ENCODE peak calls at places on chromosome 17, in seven cellular contexts. C is lower lobe of right lung, U is HCT116, T is astrocyte, S is tibial nerve, R is psoas muscle, E is prostate gland. Y is an unnamed sample.

GRCh38 chr17:51263001-51263400 is 2.7 kb downstream of the UTP18 start:
- DNase-seq in T (no peak), E (no peak), R (no peak), U (no peak), C (no peak), S (no peak), Y (no peak)

GRCh38 chr17:57915980-57916757 is 39.0 kb downstream of the CUEDC1 start:
- DNase-seq in S (no peak), U (no peak), T (no peak), R (no peak), C (no peak), E (no peak), Y (no peak)

GRCh38 chr17:31425646-31426045 is 34.2 kb downstream of the RAB11FIP4 start:
- DNase-seq in U (no peak), E (no peak), R (no peak), S (no peak), C (no peak), T (no peak), Y (no peak)

GRCh38 chr17:44132275-44132821 is 8.9 kb upstream of the HDAC5 start:
- DNase-seq in E (no peak), R (no peak), U (no peak), S (no peak), T (no peak), C (no peak), Y (no peak)

GRCh38 chr17:38922538-38923291 is 2.7 kb upstream of the LASP1NB start:
- DNase-seq in T (peak; percentile 47), R (peak; percentile 56), E (peak; percentile 58), S (peak; percentile 69), C (no peak), U (no peak), Y (peak; percentile 78)

GRCh38 chr17:78044280-78044835 is 84.2 kb downstream of the TMC6 start:
- DNase-seq in U (peak; percentile 23), T (no peak), E (no peak), R (no peak), C (no peak), S (no peak), Y (no peak)

GRCh38 chr17:43171761-43172487 is 910 bp downstream of the NBR1 start:
- DNase-seq in T (peak; percentile 95), E (peak; percentile 48), U (peak; percentile 50), S (no peak), C (no peak), R (no peak), Y (peak; percentile 57)

GRCh38 chr17:64326420-64327054 is 63.5 kb upstream of the TEX2 start:
- DNase-seq in E (peak; percentile 16), U (no peak), R (peak; percentile 80), C (peak; percentile 87), S (peak; percentile 47), T (peak; percentile 53), Y (peak; percentile 74)

GRCh38 chr17:32673964-32674363 is 187.2 kb downstream of the CDK5R1 start:
- DNase-seq in C (no peak), S (no peak), T (no peak), E (no peak), R (no peak), U (no peak), Y (no peak)

GRCh38 chr17:48556534-48557401 is 11.9 kb upstream of the HOXB2 start:
- DNase-seq in U (no peak), T (no peak), E (no peak), R (no peak), C (no peak), S (no peak), Y (no peak)

GRCh38 chr17:48555183-48555615 is 10.3 kb upstream of the HOXB2 start:
- DNase-seq in S (no peak), E (peak; percentile 34), U (no peak), T (peak; percentile 99), R (no peak), C (no peak), Y (no peak)

GRCh38 chr17:48553837-48554236 is 8.9 kb upstream of the HOXB2 start:
- DNase-seq in U (no peak), C (no peak), R (no peak), S (no peak), E (no peak), T (peak; percentile 18), Y (no peak)

GRCh38 chr17:48554412-48555090 is 9.6 kb upstream of the HOXB2 start:
- DNase-seq in C (no peak), T (peak; percentile 23), U (no peak), E (no peak), R (no peak), S (no peak), Y (no peak)

DNA sequence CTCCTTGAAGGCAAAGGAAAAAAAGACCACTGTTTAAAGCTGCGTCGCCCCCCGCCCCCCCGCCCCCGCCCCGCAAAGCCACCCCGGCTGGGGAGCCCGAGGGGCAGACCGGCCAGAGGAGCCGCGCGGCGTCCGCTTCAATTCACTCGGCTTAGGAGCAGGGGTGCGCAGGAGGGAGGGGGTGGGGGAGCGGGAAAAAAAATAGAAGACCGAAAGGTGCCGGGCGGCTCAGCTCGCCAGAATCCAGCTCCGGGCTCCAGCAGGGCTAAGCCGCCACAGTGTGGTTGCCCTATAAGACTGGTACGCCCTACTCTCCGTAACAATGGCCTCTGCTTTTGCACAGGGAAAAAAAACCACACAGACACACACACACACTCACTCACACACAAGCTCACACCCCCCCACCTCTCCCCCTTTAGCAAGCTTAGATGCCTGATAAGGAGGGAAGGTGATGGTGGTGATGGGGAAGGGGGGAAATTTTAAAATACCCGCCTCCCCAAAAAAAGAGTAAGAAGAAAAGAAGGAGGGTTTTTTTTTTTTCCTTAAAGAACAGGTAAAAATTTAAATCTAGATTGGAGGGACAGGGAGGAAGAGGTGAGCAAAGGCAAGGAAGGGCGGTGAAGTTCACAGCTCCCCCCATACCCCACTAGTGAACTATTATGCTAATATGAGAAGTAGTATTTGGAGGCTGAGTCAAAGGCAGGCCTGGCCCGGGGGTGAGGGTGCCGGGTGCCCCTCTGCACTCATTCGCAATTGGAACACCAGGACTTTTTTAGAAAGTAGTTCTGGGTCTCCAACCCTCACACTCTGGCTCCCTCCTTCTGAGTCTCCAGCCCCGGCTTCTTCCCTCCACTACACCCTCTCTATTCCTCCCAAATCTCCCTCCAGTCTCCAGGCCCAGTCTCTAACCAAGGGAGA is 11.0 kb upstream of the HOXB2 start:
- DNase-seq in C (no peak), S (no peak), T (peak; percentile 66), E (peak; percentile 23), R (no peak), U (no peak), Y (no peak)
- H3K4me1 ChIP-seq in C (peaks cover 6% of the 10 kb centered on the region), S (no peaks in the 10 kb centered on the region), T (peaks cover 47% of the 10 kb centered on the region), E (no peaks in the 10 kb centered on the region), R (peaks cover 6% of the 10 kb centered on the region), U (peaks cover 4% of the 10 kb centered on the region), Y (no peaks in the 10 kb centered on the region)

GRCh38 chr17:5871666-5872065 is 198.5 kb upstream of the WSCD1 start:
- DNase-seq in U (no peak), R (no peak), E (no peak), C (no peak), S (no peak), T (no peak), Y (no peak)
- H3K27ac ChIP-seq in U (no peak overlapping the region), R (no peak overlapping the region), E (no peak overlapping the region), C (no peak overlapping the region), S (no peak overlapping the region), T (no peak overlapping the region), Y (no peak overlapping the region)

DNA sequence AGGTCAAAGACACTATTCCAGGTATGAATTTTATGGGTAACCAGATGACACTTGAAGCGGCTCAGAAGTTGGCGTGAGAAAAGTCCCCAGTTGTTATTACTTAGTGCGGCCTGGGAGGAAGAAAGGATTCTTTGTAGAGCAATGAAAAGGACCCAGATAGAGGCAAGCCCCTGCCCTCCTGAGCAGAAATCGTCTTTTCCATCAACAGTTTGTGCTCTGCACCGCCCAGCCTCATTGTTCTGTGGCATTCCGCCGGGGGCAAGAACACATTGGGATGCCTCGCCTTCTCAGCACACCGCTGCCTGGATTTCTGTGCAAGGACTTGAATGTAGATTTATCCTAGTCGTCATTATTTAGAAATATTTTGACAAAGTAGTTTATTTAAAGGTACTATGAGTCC is 32.7 kb upstream of the CRHR1 start:
- DNase-seq in U (no peak), T (no peak), E (no peak), R (no peak), C (no peak), S (no peak), Y (no peak)
- H3K4me1 ChIP-seq in U (no peaks in the 10 kb centered on the region), T (no peaks in the 10 kb centered on the region), E (no peaks in the 10 kb centered on the region), R (no peaks in the 10 kb centered on the region), C (no peaks in the 10 kb centered on the region), S (no peaks in the 10 kb centered on the region), Y (no peaks in the 10 kb centered on the region)

GRCh38 chr17:9971991-9972390 is 66.9 kb upstream of the RCVRN start:
- DNase-seq in C (peak; percentile 66), T (no peak), R (peak; percentile 72), U (no peak), E (peak; percentile 63), S (peak; percentile 58), Y (peak; percentile 87)

GRCh38 chr17:9968881-9969280 is 63.8 kb upstream of the RCVRN start:
- DNase-seq in S (no peak), U (no peak), E (no peak), C (no peak), T (peak; percentile 11), R (no peak), Y (no peak)

GRCh38 chr17:9973689-9974459 is 68.8 kb upstream of the RCVRN start:
- DNase-seq in S (no peak), T (peak; percentile 7), U (no peak), E (no peak), R (no peak), C (no peak), Y (no peak)

GRCh38 chr17:9974460-9975381 is 69.7 kb upstream of the RCVRN start:
- DNase-seq in S (no peak), U (no peak), E (no peak), R (no peak), T (no peak), C (no peak), Y (no peak)

DNA sequence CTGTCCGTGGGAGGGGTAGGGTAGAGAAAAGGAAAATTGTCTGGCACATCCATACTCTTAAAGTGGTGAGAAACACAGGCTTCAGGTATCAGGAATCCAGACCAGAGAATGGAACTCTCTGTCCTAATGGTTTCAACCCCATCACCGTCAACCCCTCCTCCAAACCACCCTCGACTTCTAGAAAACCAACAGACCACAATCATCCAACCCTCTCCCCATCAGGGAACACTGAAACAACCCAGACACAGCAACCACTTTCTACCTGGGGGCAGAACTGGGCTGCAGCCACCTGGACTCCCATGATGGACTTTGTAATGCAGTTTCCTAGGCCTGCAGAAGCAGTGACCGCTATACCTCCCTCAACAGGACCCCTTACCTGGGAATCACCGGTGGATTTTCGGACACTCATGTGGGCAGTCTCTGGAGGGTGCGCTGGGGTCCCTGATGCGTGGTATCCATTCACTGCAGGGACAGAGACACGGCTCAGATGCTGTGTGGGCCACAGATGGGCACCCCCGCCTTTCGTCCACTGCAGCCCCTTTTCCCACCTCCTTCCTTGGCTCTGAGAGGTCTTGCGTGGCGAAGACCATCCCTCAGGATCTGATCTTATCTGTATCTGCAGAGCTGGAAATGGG is 64.3 kb upstream of the RCVRN start:
- DNase-seq in U (no peak), R (no peak), E (no peak), S (no peak), T (no peak), C (no peak), Y (no peak)
- H3K27ac ChIP-seq in U (no peak overlapping the region), R (no peak overlapping the region), E (no peak overlapping the region), S (peak overlapping the region; percentile 31), T (no peak overlapping the region), C (no peak overlapping the region), Y (no peak overlapping the region)